ENCODE peak calls at places on chromosomes 5 and 9, in eight cellular contexts. One of them, this sample, is unnamed. For H3K4me1, the result is how much of the 10 kb centered on the place peaks cover.

GRCh38 chr5:128100860-128101557 is 17.4 kb downstream of the SLC12A2 start:
- DNase-seq in transverse colon: no peak
- DNase-seq in left lung: no peak
- DNase-seq in cardiac muscle cell: no peak
- DNase-seq in HCT116: no peak
- DNase-seq in sigmoid colon: no peak
- DNase-seq in heart right ventricle: no peak
- DNase-seq in H9: no peak
- DNase-seq in this sample: no peak

GRCh38 chr5:81537905-81538535 is 144.1 kb upstream of the ACOT12 start:
- DNase-seq in left lung: no peak
- DNase-seq in sigmoid colon: no peak
- DNase-seq in cardiac muscle cell: no peak
- DNase-seq in heart right ventricle: no peak
- DNase-seq in HCT116: no peak
- DNase-seq in H9: no peak
- DNase-seq in transverse colon: no peak
- DNase-seq in this sample: no peak

GRCh38 chr9:77876091-77876490 is 155.5 kb downstream of the GNAQ start:
- DNase-seq in heart right ventricle: peak
- DNase-seq in HCT116: no peak
- DNase-seq in H9: no peak
- DNase-seq in sigmoid colon: no peak
- DNase-seq in transverse colon: no peak
- DNase-seq in cardiac muscle cell: peak
- DNase-seq in left lung: no peak
- DNase-seq in this sample: no peak

GRCh38 chr5:154461531-154461930 is 15.7 kb downstream of the SAP30L start:
- DNase-seq in HCT116: no peak
- DNase-seq in transverse colon: no peak
- DNase-seq in sigmoid colon: no peak
- DNase-seq in left lung: no peak
- DNase-seq in cardiac muscle cell: peak
- DNase-seq in heart right ventricle: no peak
- DNase-seq in H9: peak
- DNase-seq in this sample: no peak

GRCh38 chr5:103902893-103903292 is 340.3 kb upstream of the NUDT12 start:
- DNase-seq in HCT116: no peak
- DNase-seq in transverse colon: no peak
- DNase-seq in left lung: no peak
- DNase-seq in heart right ventricle: no peak
- DNase-seq in H9: no peak
- DNase-seq in sigmoid colon: no peak
- DNase-seq in cardiac muscle cell: no peak
- DNase-seq in this sample: no peak

GRCh38 chr9:36323926-36324325 is 65.7 kb upstream of the GNE start:
- DNase-seq in heart right ventricle: no peak
- DNase-seq in H9: no peak
- DNase-seq in transverse colon: no peak
- DNase-seq in left lung: no peak
- DNase-seq in HCT116: no peak
- DNase-seq in sigmoid colon: no peak
- DNase-seq in cardiac muscle cell: no peak
- DNase-seq in this sample: peak

GRCh38 chr5:101977729-101978345 is 318.2 kb downstream of the SLCO4C1 start:
- DNase-seq in cardiac muscle cell: peak
- DNase-seq in sigmoid colon: no peak
- DNase-seq in left lung: no peak
- DNase-seq in heart right ventricle: no peak
- DNase-seq in HCT116: peak
- DNase-seq in transverse colon: no peak
- DNase-seq in H9: no peak
- DNase-seq in this sample: peak

GRCh38 chr5:81908771-81909170 is 63.1 kb upstream of the ATG10 start:
- DNase-seq in heart right ventricle: no peak
- DNase-seq in HCT116: no peak
- DNase-seq in left lung: no peak
- DNase-seq in cardiac muscle cell: peak
- DNase-seq in sigmoid colon: no peak
- DNase-seq in transverse colon: no peak
- DNase-seq in H9: no peak
- DNase-seq in this sample: no peak

GRCh38 chr5:113606298-113607134 is 93.0 kb downstream of the YTHDC2 start:
- DNase-seq in heart right ventricle: peak
- DNase-seq in left lung: no peak
- DNase-seq in sigmoid colon: no peak
- DNase-seq in HCT116: peak
- DNase-seq in cardiac muscle cell: peak
- DNase-seq in H9: peak
- DNase-seq in transverse colon: peak
- DNase-seq in this sample: peak

GRCh38 chr5:68315679-68316271 is 100.2 kb downstream of the PIK3R1 start:
- DNase-seq in heart right ventricle: no peak
- DNase-seq in left lung: peak
- DNase-seq in sigmoid colon: no peak
- DNase-seq in H9: no peak
- DNase-seq in transverse colon: peak
- DNase-seq in cardiac muscle cell: no peak
- DNase-seq in HCT116: no peak
- DNase-seq in this sample: no peak

GRCh38 chr9:2178034-2178734 is 163.0 kb downstream of the SMARCA2 start:
- DNase-seq in transverse colon: no peak
- DNase-seq in HCT116: no peak
- DNase-seq in sigmoid colon: no peak
- DNase-seq in cardiac muscle cell: no peak
- DNase-seq in H9: no peak
- DNase-seq in heart right ventricle: no peak
- DNase-seq in left lung: no peak
- DNase-seq in this sample: no peak

GRCh38 chr5:178431777-178432155 is 158.4 kb downstream of the COL23A1 start:
- DNase-seq in cardiac muscle cell: no peak
- DNase-seq in heart right ventricle: no peak
- DNase-seq in transverse colon: no peak
- DNase-seq in HCT116: no peak
- DNase-seq in sigmoid colon: no peak
- DNase-seq in left lung: no peak
- DNase-seq in H9: no peak
- DNase-seq in this sample: no peak

GRCh38 chr5:67183859-67184258 is 12.7 kb downstream of the CD180 start:
- DNase-seq in sigmoid colon: no peak
- DNase-seq in left lung: no peak
- DNase-seq in heart right ventricle: no peak
- DNase-seq in transverse colon: no peak
- DNase-seq in cardiac muscle cell: no peak
- DNase-seq in HCT116: no peak
- DNase-seq in H9: no peak
- DNase-seq in this sample: no peak

GRCh38 chr5:158117467-158118165 is 258.7 kb upstream of the CLINT1 start:
- DNase-seq in HCT116: no peak
- DNase-seq in heart right ventricle: no peak
- DNase-seq in left lung: no peak
- DNase-seq in sigmoid colon: no peak
- DNase-seq in transverse colon: no peak
- DNase-seq in cardiac muscle cell: peak
- DNase-seq in H9: no peak
- DNase-seq in this sample: no peak

GRCh38 chr9:28542928-28543327 is 969.6 kb upstream of the C9orf72 start:
- DNase-seq in HCT116: no peak
- DNase-seq in transverse colon: no peak
- DNase-seq in H9: no peak
- DNase-seq in heart right ventricle: no peak
- DNase-seq in cardiac muscle cell: no peak
- DNase-seq in sigmoid colon: no peak
- DNase-seq in left lung: no peak
- DNase-seq in this sample: no peak

GRCh38 chr9:108103294-108103693 is 613.7 kb upstream of the KLF4 start:
- DNase-seq in cardiac muscle cell: peak
- DNase-seq in transverse colon: no peak
- DNase-seq in left lung: no peak
- DNase-seq in H9: no peak
- DNase-seq in HCT116: no peak
- DNase-seq in sigmoid colon: no peak
- DNase-seq in heart right ventricle: no peak
- DNase-seq in this sample: no peak

GRCh38 chr9:138071731-138072130 is 194.1 kb downstream of the CACNA1B start:
- DNase-seq in sigmoid colon: no peak
- DNase-seq in left lung: no peak
- DNase-seq in transverse colon: no peak
- DNase-seq in HCT116: no peak
- DNase-seq in cardiac muscle cell: no peak
- DNase-seq in heart right ventricle: no peak
- DNase-seq in H9: no peak
- DNase-seq in this sample: no peak

GRCh38 chr5:134994560-134995156 is 27.0 kb downstream of the CATSPER3 start:
- DNase-seq in transverse colon: no peak
- DNase-seq in heart right ventricle: no peak
- DNase-seq in left lung: no peak
- DNase-seq in cardiac muscle cell: no peak
- DNase-seq in HCT116: no peak
- DNase-seq in H9: no peak
- DNase-seq in sigmoid colon: no peak
- DNase-seq in this sample: peak

GRCh38 chr9:108180511-108180910 is 675.3 kb downstream of the ACTL7B start:
- DNase-seq in H9: no peak
- DNase-seq in heart right ventricle: no peak
- DNase-seq in HCT116: no peak
- DNase-seq in left lung: no peak
- DNase-seq in sigmoid colon: no peak
- DNase-seq in transverse colon: peak
- DNase-seq in cardiac muscle cell: peak
- DNase-seq in this sample: no peak

GRCh38 chr5:132540149-132540548 is 3.2 kb downstream of the IL5 start:
- DNase-seq in H9: no peak
- DNase-seq in heart right ventricle: no peak
- DNase-seq in sigmoid colon: no peak
- DNase-seq in cardiac muscle cell: no peak
- DNase-seq in transverse colon: no peak
- DNase-seq in left lung: no peak
- DNase-seq in HCT116: no peak
- DNase-seq in this sample: no peak

GRCh38 chr5:156971848-156972525 is 9.0 kb upstream of the TIMD4 start:
- DNase-seq in sigmoid colon: no peak
- DNase-seq in cardiac muscle cell: no peak
- DNase-seq in HCT116: no peak
- DNase-seq in left lung: no peak
- DNase-seq in heart right ventricle: no peak
- DNase-seq in transverse colon: no peak
- DNase-seq in H9: no peak
- DNase-seq in this sample: no peak

DNA sequence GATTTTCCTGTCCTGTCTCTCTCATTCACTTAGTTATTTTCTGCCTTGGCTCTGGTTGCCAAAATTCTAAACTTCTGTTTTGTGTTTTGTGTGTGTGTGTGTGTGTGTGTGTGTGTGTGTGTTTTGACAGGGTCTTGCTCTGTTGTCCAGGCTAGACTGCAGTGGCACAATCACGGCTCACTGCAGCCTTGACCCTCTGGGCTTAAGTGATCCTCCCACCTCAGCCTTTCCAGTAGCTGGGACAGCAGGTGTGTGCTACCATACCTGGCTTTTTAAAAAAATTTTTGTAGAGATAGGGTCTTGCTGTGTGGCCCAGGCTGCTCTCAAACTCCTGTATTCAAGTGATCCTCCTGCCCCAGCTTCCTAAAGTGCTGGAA is 17.2 kb downstream of the UBE2D2 start:
- DNase-seq in transverse colon: no peak
- DNase-seq in sigmoid colon: peak
- DNase-seq in left lung: no peak
- DNase-seq in HCT116: no peak
- DNase-seq in heart right ventricle: no peak
- DNase-seq in cardiac muscle cell: no peak
- DNase-seq in H9: no peak
- DNase-seq in this sample: peak
- H3K4me1 ChIP-seq in transverse colon: under half
- H3K4me1 ChIP-seq in sigmoid colon: under half
- H3K4me1 ChIP-seq in left lung: under half
- H3K4me1 ChIP-seq in HCT116: under half
- H3K4me1 ChIP-seq in heart right ventricle: under half
- H3K4me1 ChIP-seq in cardiac muscle cell: under half
- H3K4me1 ChIP-seq in H9: under half
- H3K4me1 ChIP-seq in this sample: under half

DNA sequence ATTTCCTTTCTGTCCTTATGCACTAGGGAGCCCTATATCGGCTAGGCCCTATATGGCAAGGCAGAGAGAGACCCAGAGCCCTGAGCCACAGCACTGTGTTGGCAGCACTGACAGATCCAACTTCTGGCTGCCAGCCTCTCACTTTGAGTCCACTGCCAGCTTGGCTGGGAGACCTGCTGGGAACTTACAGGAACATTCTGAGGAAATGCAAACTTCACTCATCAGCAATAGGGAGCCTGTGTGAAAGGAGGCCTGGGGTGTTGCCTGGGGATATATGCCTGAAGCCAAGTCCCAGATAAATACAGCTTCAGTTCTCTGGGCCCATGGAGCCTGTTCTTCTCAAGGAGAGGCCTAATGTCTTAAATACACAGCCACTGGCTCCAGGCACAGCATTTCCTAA is 78.0 kb downstream of the ADRB2 start:
- DNase-seq in H9: peak
- DNase-seq in sigmoid colon: peak
- DNase-seq in left lung: no peak
- DNase-seq in heart right ventricle: peak
- DNase-seq in HCT116: no peak
- DNase-seq in transverse colon: peak
- DNase-seq in cardiac muscle cell: no peak
- DNase-seq in this sample: no peak
- H3K27ac ChIP-seq in H9: no peak
- H3K27ac ChIP-seq in sigmoid colon: peak
- H3K27ac ChIP-seq in left lung: no peak
- H3K27ac ChIP-seq in heart right ventricle: no peak
- H3K27ac ChIP-seq in HCT116: no peak
- H3K27ac ChIP-seq in transverse colon: peak
- H3K27ac ChIP-seq in cardiac muscle cell: no peak
- H3K27ac ChIP-seq in this sample: no peak

DNA sequence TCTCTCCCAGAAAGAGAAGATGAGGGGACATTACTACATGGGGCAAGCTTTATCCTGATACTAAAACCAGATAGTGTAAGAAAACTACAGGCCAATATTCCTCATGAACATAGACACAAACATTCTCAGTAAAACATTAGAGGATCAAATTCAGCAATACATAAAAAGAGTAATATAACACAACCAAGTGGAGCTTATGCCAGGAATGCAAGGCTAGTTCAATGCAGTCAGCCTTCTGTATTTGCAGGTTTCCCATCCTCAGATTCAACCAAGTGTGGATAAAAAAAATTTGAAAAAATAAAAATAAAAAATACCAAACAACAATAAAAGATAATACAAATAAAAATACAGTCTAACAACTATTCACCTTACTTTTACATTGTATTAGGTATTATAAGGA is 31.3 kb downstream of the CCDC69 start:
- DNase-seq in transverse colon: no peak
- DNase-seq in HCT116: no peak
- DNase-seq in heart right ventricle: no peak
- DNase-seq in sigmoid colon: no peak
- DNase-seq in cardiac muscle cell: no peak
- DNase-seq in left lung: no peak
- DNase-seq in H9: no peak
- DNase-seq in this sample: peak
- H3K4me1 ChIP-seq in transverse colon: under half
- H3K4me1 ChIP-seq in HCT116: under half
- H3K4me1 ChIP-seq in heart right ventricle: under half
- H3K4me1 ChIP-seq in sigmoid colon: under half
- H3K4me1 ChIP-seq in cardiac muscle cell: under half
- H3K4me1 ChIP-seq in left lung: under half
- H3K4me1 ChIP-seq in H9: under half
- H3K4me1 ChIP-seq in this sample: under half

GRCh38 chr5:72557147-72557501 is 49.9 kb upstream of the ZNF366 start:
- DNase-seq in heart right ventricle: no peak
- DNase-seq in transverse colon: no peak
- DNase-seq in HCT116: no peak
- DNase-seq in cardiac muscle cell: no peak
- DNase-seq in H9: no peak
- DNase-seq in sigmoid colon: no peak
- DNase-seq in left lung: peak
- DNase-seq in this sample: no peak
- H3K27ac ChIP-seq in heart right ventricle: no peak
- H3K27ac ChIP-seq in transverse colon: peak
- H3K27ac ChIP-seq in HCT116: no peak
- H3K27ac ChIP-seq in cardiac muscle cell: peak
- H3K27ac ChIP-seq in H9: no peak
- H3K27ac ChIP-seq in sigmoid colon: peak
- H3K27ac ChIP-seq in left lung: peak
- H3K27ac ChIP-seq in this sample: no peak